ENCODE peak calls at places on chromosomes 16 and 17, in seven cellular contexts. U is fibroblast of lung, I is astrocyte, O is nephron progenitor cell, S is breast epithelium, X is neural crest cell, T is progenitor cell of endocrine pancreas. Q is an unnamed sample.
A peak's percentile ranks its signal among the peaks of the same experiment; 100 is the strongest.

GRCh38 chr17:45440161-45440859 is 7.6 kb upstream of the ARHGAP27 start:
- DNase-seq in U (peak; percentile 7), I (no peak), O (no peak), S (peak; percentile 71), X (no peak), T (no peak), Q (no peak)

GRCh38 chr17:2061441-2061797 is 6.5 kb downstream of the HIC1 start:
- DNase-seq in U (no peak), I (no peak), O (no peak), S (no peak), X (no peak), T (no peak), Q (no peak)

GRCh38 chr17:38351412-38352222 is at the start of gene SOCS7:
- DNase-seq in U (peak; percentile 91), I (peak; percentile 84), O (peak; percentile 98), S (peak; percentile 87), X (peak; percentile 92), T (peak; percentile 87), Q (peak; percentile 96)

GRCh38 chr16:68216240-68216639 is 19.7 kb downstream of the ESRP2 start:
- DNase-seq in U (no peak), I (no peak), O (no peak), S (no peak), X (no peak), T (no peak), Q (no peak)

GRCh38 chr17:77462101-77462500 is 321.3 kb downstream of the SEC14L1 start:
- DNase-seq in U (no peak), I (no peak), O (no peak), S (no peak), X (no peak), T (no peak), Q (no peak)

GRCh38 chr17:49495842-49496182 is 719 bp downstream of the NGFR start:
- DNase-seq in U (no peak), I (no peak), O (peak; percentile 40), S (no peak), X (no peak), T (no peak), Q (peak; percentile 54)

GRCh38 chr17:42094375-42095069 is 3.8 kb downstream of the ZNF385C start:
- DNase-seq in U (no peak), I (no peak), O (no peak), S (no peak), X (no peak), T (no peak), Q (no peak)

GRCh38 chr17:81966343-81967243 is 5.6 kb upstream of the NOTUM start:
- DNase-seq in U (no peak), I (no peak), O (peak; percentile 69), S (no peak), X (peak; percentile 54), T (no peak), Q (peak; percentile 94)

GRCh38 chr17:8125947-8126305 is 2.0 kb upstream of the HES7 start:
- DNase-seq in U (no peak), I (no peak), O (peak; percentile 61), S (no peak), X (peak; percentile 12), T (no peak), Q (peak; percentile 59)

GRCh38 chr17:50123649-50124349 is 6.2 kb downstream of the SAMD14 start:
- DNase-seq in U (peak; percentile 41), I (no peak), O (no peak), S (no peak), X (no peak), T (no peak), Q (peak; percentile 74)

GRCh38 chr16:77213542-77214108 is 14.4 kb downstream of the SYCE1L start:
- DNase-seq in U (peak; percentile 97), I (peak; percentile 96), O (no peak), S (no peak), X (no peak), T (no peak), Q (no peak)

GRCh38 chr17:83127431-83128160 is 48.2 kb downstream of the METRNL start:
- DNase-seq in U (no peak), I (no peak), O (no peak), S (peak; percentile 37), X (no peak), T (no peak), Q (peak; percentile 19)

GRCh38 chr17:58666858-58667267 is 25.0 kb downstream of the TEX14 start:
- DNase-seq in U (peak; percentile 35), I (no peak), O (no peak), S (peak; percentile 79), X (no peak), T (no peak), Q (no peak)

GRCh38 chr16:13041646-13042045 is 140.2 kb downstream of the SHISA9 start:
- DNase-seq in U (no peak), I (no peak), O (no peak), S (no peak), X (no peak), T (no peak), Q (no peak)

GRCh38 chr17:42760652-42761581 is at the start of gene RAMP2:
- DNase-seq in U (peak; percentile 10), I (no peak), O (peak; percentile 70), S (no peak), X (peak; percentile 28), T (no peak), Q (peak; percentile 66)

GRCh38 chr17:27973258-27974044 is 69.0 kb upstream of the NLK start:
- DNase-seq in U (no peak), I (no peak), O (no peak), S (no peak), X (no peak), T (no peak), Q (no peak)

GRCh38 chr17:64162575-64162974 is 32.6 kb upstream of the ERN1 start:
- DNase-seq in U (no peak), I (no peak), O (no peak), S (no peak), X (no peak), T (no peak), Q (no peak)

GRCh38 chr17:427891-428290 is 75.3 kb upstream of the RPH3AL start:
- DNase-seq in U (no peak), I (no peak), O (no peak), S (no peak), X (no peak), T (no peak), Q (no peak)

GRCh38 chr16:380837-381787 is 666 bp downstream of the PGAP6 start:
- DNase-seq in U (no peak), I (no peak), O (peak; percentile 50), S (no peak), X (no peak), T (no peak), Q (peak; percentile 58)

GRCh38 chr16:1700246-1700645 is 5.7 kb upstream of the MAPK8IP3 start:
- DNase-seq in U (no peak), I (no peak), O (no peak), S (no peak), X (no peak), T (no peak), Q (no peak)

GRCh38 chr16:48687421-48688038 is 77.5 kb upstream of the N4BP1 start:
- DNase-seq in U (peak; percentile 47), I (peak; percentile 31), O (peak; percentile 62), S (no peak), X (peak; percentile 51), T (peak; percentile 29), Q (peak; percentile 64)

GRCh38 chr17:42853004-42853403 is 2.0 kb downstream of the AOC3 start:
- DNase-seq in U (no peak), I (no peak), O (no peak), S (no peak), X (no peak), T (no peak), Q (no peak)

GRCh38 chr17:48258317-48258716 is 150.8 kb downstream of the SNX11 start:
- DNase-seq in U (no peak), I (no peak), O (no peak), S (no peak), X (no peak), T (no peak), Q (no peak)

GRCh38 chr16:23131436-23131835 is 17.8 kb downstream of the USP31 start:
- DNase-seq in U (no peak), I (no peak), O (no peak), S (no peak), X (no peak), T (no peak), Q (no peak)

DNA sequence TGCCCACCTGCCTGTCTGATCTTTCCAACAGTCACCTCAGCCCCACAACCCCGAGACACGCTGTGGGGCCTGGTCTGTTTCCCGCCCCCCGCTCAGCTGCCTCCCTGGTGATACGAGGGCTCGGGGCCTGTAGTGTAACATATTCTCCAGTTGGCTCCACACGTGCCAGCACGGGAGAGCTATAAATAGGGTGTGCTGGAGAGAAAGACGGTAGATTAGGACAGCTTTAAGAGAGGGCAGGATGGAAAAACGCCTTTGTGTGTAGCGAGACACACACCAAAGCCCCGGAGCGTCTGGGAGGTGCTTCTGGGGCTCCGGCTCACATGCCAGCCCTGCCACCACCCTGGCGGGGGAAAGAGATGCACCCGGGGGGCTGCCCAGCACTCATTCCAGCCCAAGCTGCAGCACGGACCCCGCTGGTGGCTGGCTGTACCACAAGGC is 7.4 kb upstream of the MTSS2 start:
- DNase-seq in U (no peak), I (no peak), O (no peak), S (no peak), X (no peak), T (no peak), Q (no peak)
- TF ChIP-seq CTCF in U (no peak), I (no peak), O (no peak), S (no peak), X (no peak), T (no peak), Q (no peak)

GRCh38 chr17:67833946-67834631 is 8.8 kb downstream of the BPTF start:
- DNase-seq in U (no peak), I (no peak), O (no peak), S (no peak), X (no peak), T (no peak), Q (peak; percentile 34)
- TF ChIP-seq CTCF in U (no peak), I (no peak), O (peak; percentile 13), S (no peak), X (peak; percentile 35), T (peak; percentile 53), Q (peak; percentile 47)

DNA sequence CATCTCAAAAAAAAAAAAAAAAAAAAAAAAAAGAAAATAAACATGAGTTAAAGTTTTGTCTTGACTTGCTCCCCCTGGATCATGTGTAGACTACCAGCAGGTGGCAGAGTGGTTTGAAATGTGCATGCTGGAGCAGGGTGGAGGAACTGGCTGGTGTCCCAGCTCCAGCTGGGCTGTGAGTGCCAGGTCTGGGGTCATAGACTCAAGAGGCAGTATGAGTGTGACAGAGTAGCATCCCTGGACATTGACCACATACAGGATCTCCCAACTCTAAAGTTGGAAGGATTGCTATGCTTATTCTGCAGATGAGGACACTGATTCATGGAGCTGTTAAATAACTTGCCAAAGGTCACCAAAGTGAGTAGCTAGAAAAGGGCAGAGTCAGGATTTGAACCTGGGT is 198.0 kb upstream of the MPHOSPH6 start:
- DNase-seq in U (peak; percentile 23), I (peak; percentile 16), O (peak; percentile 12), S (no peak), X (no peak), T (no peak), Q (no peak)
- TF ChIP-seq CTCF in U (peak; percentile 8), I (peak; percentile 28), O (peak; percentile 26), S (peak; percentile 15), X (peak; percentile 49), T (peak; percentile 45), Q (peak; percentile 36)

GRCh38 chr16:55846598-55847346 is 13.9 kb upstream of the CES1 start:
- DNase-seq in U (no peak), I (no peak), O (no peak), S (no peak), X (no peak), T (no peak), Q (no peak)

GRCh38 chr16:55842369-55843104 is 9.6 kb upstream of the CES1 start:
- DNase-seq in U (peak; percentile 25), I (peak; percentile 7), O (peak; percentile 30), S (no peak), X (peak; percentile 14), T (no peak), Q (no peak)

GRCh38 chr16:55843105-55843395 is 10.2 kb upstream of the CES1 start:
- DNase-seq in U (no peak), I (no peak), O (no peak), S (no peak), X (no peak), T (no peak), Q (no peak)
- TF ChIP-seq CTCF in U (no peak), I (no peak), O (no peak), S (no peak), X (no peak), T (no peak), Q (no peak)